ENCODE peak calls at places on chromosome 4, in seven cellular contexts. One of them, this sample, is unnamed.

GRCh38 chr4:499563-499962 is 553 bp downstream of the PIGG start:
- DNase-seq in CD8-positive, alpha-beta T cell: no peak
- DNase-seq in GM12892: no peak
- DNase-seq in bronchial epithelial cell: no peak
- DNase-seq in GM13977: no peak
- DNase-seq in NCI-H1694: no peak
- DNase-seq in skeletal muscle cell: no peak
- DNase-seq in this sample: no peak

GRCh38 chr4:14078311-14078710 is 450.8 kb upstream of the BOD1L1 start:
- DNase-seq in CD8-positive, alpha-beta T cell: no peak
- DNase-seq in GM12892: no peak
- DNase-seq in bronchial epithelial cell: no peak
- DNase-seq in GM13977: no peak
- DNase-seq in NCI-H1694: no peak
- DNase-seq in skeletal muscle cell: no peak
- DNase-seq in this sample: no peak

GRCh38 chr4:71290481-71290880 is 48.3 kb upstream of the SLC4A4 start:
- DNase-seq in CD8-positive, alpha-beta T cell: no peak
- DNase-seq in GM12892: no peak
- DNase-seq in bronchial epithelial cell: no peak
- DNase-seq in GM13977: no peak
- DNase-seq in NCI-H1694: no peak
- DNase-seq in skeletal muscle cell: no peak
- DNase-seq in this sample: no peak

GRCh38 chr4:141807073-141807472 is 170.7 kb downstream of the IL15 start:
- DNase-seq in CD8-positive, alpha-beta T cell: no peak
- DNase-seq in GM12892: no peak
- DNase-seq in bronchial epithelial cell: peak
- DNase-seq in GM13977: no peak
- DNase-seq in NCI-H1694: no peak
- DNase-seq in skeletal muscle cell: peak
- DNase-seq in this sample: no peak

GRCh38 chr4:74104145-74104544 is 5.2 kb upstream of the CXCL2 start:
- DNase-seq in CD8-positive, alpha-beta T cell: no peak
- DNase-seq in GM12892: no peak
- DNase-seq in bronchial epithelial cell: no peak
- DNase-seq in GM13977: no peak
- DNase-seq in NCI-H1694: no peak
- DNase-seq in skeletal muscle cell: no peak
- DNase-seq in this sample: no peak

GRCh38 chr4:1355378-1355777 is 8.4 kb downstream of the UVSSA start:
- DNase-seq in CD8-positive, alpha-beta T cell: no peak
- DNase-seq in GM12892: no peak
- DNase-seq in bronchial epithelial cell: no peak
- DNase-seq in GM13977: no peak
- DNase-seq in NCI-H1694: no peak
- DNase-seq in skeletal muscle cell: no peak
- DNase-seq in this sample: no peak

GRCh38 chr4:106985830-106986229 is 50.3 kb downstream of the DKK2 start:
- DNase-seq in CD8-positive, alpha-beta T cell: no peak
- DNase-seq in GM12892: no peak
- DNase-seq in bronchial epithelial cell: peak
- DNase-seq in GM13977: no peak
- DNase-seq in NCI-H1694: no peak
- DNase-seq in skeletal muscle cell: no peak
- DNase-seq in this sample: no peak

GRCh38 chr4:21887481-21887880 is 61.1 kb downstream of the KCNIP4 start:
- DNase-seq in CD8-positive, alpha-beta T cell: no peak
- DNase-seq in GM12892: no peak
- DNase-seq in bronchial epithelial cell: peak
- DNase-seq in GM13977: no peak
- DNase-seq in NCI-H1694: no peak
- DNase-seq in skeletal muscle cell: no peak
- DNase-seq in this sample: no peak

GRCh38 chr4:11399461-11399971 is 29.2 kb downstream of the HS3ST1 start:
- DNase-seq in CD8-positive, alpha-beta T cell: no peak
- DNase-seq in GM12892: no peak
- DNase-seq in bronchial epithelial cell: no peak
- DNase-seq in GM13977: no peak
- DNase-seq in NCI-H1694: no peak
- DNase-seq in skeletal muscle cell: no peak
- DNase-seq in this sample: no peak

This sample was measured in type B pancreatic cell.